ENCODE peak calls at places on chromosomes 5 and 9, in nine cellular contexts. U is activated CD4-positive, CD25-positive, alpha-beta regulatory T cell; F is effector memory CD8-positive, alpha-beta T cell; G is body of pancreas; W is amniotic stem cell; Q is DMS153; M is T-helper 2 cell; E is Calu3; J is NCI-H2171. C is an unnamed sample.
A peak's percentile ranks its signal among the peaks of the same experiment; 100 is the strongest.

GRCh38 chr9:36074870-36075532 is 38.3 kb downstream of the RECK start:
- DNase-seq in U (no peak), F (no peak), G (peak; percentile 80), W (peak; percentile 42), Q (peak; percentile 1), M (no peak), E (no peak), J (peak; percentile 32), C (no peak)

GRCh38 chr5:6556089-6556801 is 76.6 kb downstream of the NSUN2 start:
- DNase-seq in U (no peak), F (no peak), G (no peak), W (no peak), Q (no peak), M (no peak), E (no peak), J (no peak), C (no peak)

GRCh38 chr9:109681301-109681700 is 98.7 kb upstream of the PALM2AKAP2 start:
- DNase-seq in U (no peak), F (no peak), G (no peak), W (no peak), Q (no peak), M (no peak), E (no peak), J (no peak), C (no peak)

GRCh38 chr9:83981126-83981871 is 694 bp downstream of the RMI1 start:
- DNase-seq in U (no peak), F (no peak), G (peak; percentile 79), W (no peak), Q (peak; percentile 14), M (no peak), E (peak; percentile 14), J (peak; percentile 21), C (no peak)

GRCh38 chr9:19379697-19380046 is 364 bp downstream of the RPS6 start:
- DNase-seq in U (no peak), F (no peak), G (peak; percentile 35), W (no peak), Q (no peak), M (peak; percentile 25), E (no peak), J (no peak), C (no peak)

GRCh38 chr5:26519245-26519644 is 519.1 kb downstream of the CDH9 start:
- DNase-seq in U (no peak), F (no peak), G (no peak), W (no peak), Q (no peak), M (no peak), E (no peak), J (no peak), C (no peak)

GRCh38 chr9:115775669-115776068 is 377.9 kb upstream of the PAPPA start:
- DNase-seq in U (no peak), F (no peak), G (no peak), W (no peak), Q (no peak), M (no peak), E (no peak), J (no peak), C (no peak)

GRCh38 chr9:127307802-127308201 is 43.2 kb downstream of the GARNL3 start:
- DNase-seq in U (no peak), F (no peak), G (peak; percentile 64), W (no peak), Q (no peak), M (no peak), E (no peak), J (no peak), C (no peak)

GRCh38 chr9:87883274-87883673 is 597 bp downstream of the SPATA31E1 start:
- DNase-seq in U (no peak), F (no peak), G (no peak), W (no peak), Q (no peak), M (no peak), E (no peak), J (no peak), C (no peak)

GRCh38 chr5:158660726-158661125 is 439.0 kb downstream of the EBF1 start:
- DNase-seq in U (no peak), F (no peak), G (no peak), W (no peak), Q (no peak), M (no peak), E (no peak), J (no peak), C (no peak)

GRCh38 chr5:109388407-109388806 is 21.4 kb downstream of the PJA2 start:
- DNase-seq in U (no peak), F (no peak), G (no peak), W (no peak), Q (no peak), M (no peak), E (no peak), J (no peak), C (no peak)

GRCh38 chr9:100011062-100011681 is 87.6 kb downstream of the ERP44 start:
- DNase-seq in U (peak; percentile 6), F (peak; percentile 34), G (peak; percentile 52), W (peak; percentile 8), Q (no peak), M (no peak), E (peak; percentile 13), J (no peak), C (peak; percentile 23)

GRCh38 chr9:20725675-20726074 is 41.6 kb downstream of the FOCAD start:
- DNase-seq in U (no peak), F (no peak), G (no peak), W (no peak), Q (no peak), M (no peak), E (no peak), J (no peak), C (no peak)

GRCh38 chr5:54361683-54362411 is 51.5 kb upstream of the ARL15 start:
- DNase-seq in U (no peak), F (no peak), G (peak; percentile 33), W (no peak), Q (no peak), M (no peak), E (no peak), J (no peak), C (no peak)

C was measured in SIG-M5.